ENCODE peak calls at places on chromosomes 2 and 18, in four cellular contexts. B is progenitor cell of endocrine pancreas, F is HL-60, G is thyroid gland. I is an unnamed sample.

GRCh38 chr2:119461811-119462210 is 30.2 kb downstream of the TMEM37 start:
- DNase-seq in B (no peak), F (no peak), G (no peak), I (no peak)

GRCh38 chr2:155975734-155976133 is 356.8 kb downstream of the NR4A2 start:
- DNase-seq in G (no peak), B (no peak), F (no peak), I (no peak)

GRCh38 chr2:37925063-37925897 is at the start of gene RMDN2:
- DNase-seq in B (peak), G (peak), F (peak), I (peak)

GRCh38 chr2:102975996-102976636 is 214.3 kb downstream of the TMEM182 start:
- DNase-seq in B (peak), F (peak), G (peak), I (peak)

GRCh38 chr2:101558740-101559508 is 84.0 kb upstream of the RFX8 start:
- DNase-seq in G (no peak), B (no peak), F (no peak), I (no peak)

GRCh38 chr2:45843136-45843535 is 191.7 kb downstream of the PRKCE start:
- DNase-seq in F (no peak), G (no peak), B (no peak), I (no peak)

GRCh38 chr2:197024206-197024605 is 97.7 kb upstream of the PGAP1 start:
- DNase-seq in G (no peak), F (no peak), B (no peak), I (no peak)

GRCh38 chr2:68722712-68723111 is 11.9 kb upstream of the ARHGAP25 start:
- DNase-seq in F (no peak), G (no peak), B (no peak), I (no peak)

GRCh38 chr2:1736045-1736444 is 8.3 kb downstream of the PXDN start:
- DNase-seq in B (no peak), G (no peak), F (no peak), I (no peak)

GRCh38 chr2:162106146-162106551 is 32.1 kb upstream of the DPP4 start:
- DNase-seq in F (no peak), B (no peak), G (no peak), I (no peak)

GRCh38 chr2:176814740-176815367 is 397.7 kb upstream of the HNRNPA3 start:
- DNase-seq in G (peak), F (no peak), B (no peak), I (no peak)

GRCh38 chr2:41706261-41706660 is 341.6 kb upstream of the PKDCC start:
- DNase-seq in G (no peak), F (no peak), B (no peak), I (no peak)

GRCh38 chr18:57660961-57661360 is 39.3 kb upstream of the NARS1 start:
- DNase-seq in B (no peak), F (no peak), G (no peak), I (no peak)

GRCh38 chr2:168798076-168798887 is 4.2 kb upstream of the NOSTRIN start:
- DNase-seq in G (no peak), F (no peak), B (no peak), I (no peak)

GRCh38 chr2:168160897-168161296 is 86.5 kb downstream of the STK39 start:
- DNase-seq in G (no peak), F (no peak), B (no peak), I (no peak)

GRCh38 chr2:141392517-141393213 is 738.2 kb downstream of the LRP1B start:
- DNase-seq in G (no peak), B (no peak), F (no peak), I (no peak)